ENCODE peak calls at places on chromosomes 16 and 17, in ten cellular contexts. R, M, L, K, U, B, E, C, X and W are unnamed samples.

GRCh38 chr16:89958068-89958467 is 9.5 kb downstream of the DEF8 start:
- DNase-seq in B (no peak), M (no peak), L (no peak), K (no peak), E (no peak), X (no peak), U (peak), R (peak), C (no peak), W (peak)

GRCh38 chr17:81349397-81350319 is 45.6 kb upstream of the BAHCC1 start:
- DNase-seq in M (no peak), R (no peak), E (no peak), U (no peak), K (no peak), L (no peak), X (no peak), B (no peak), C (no peak), W (no peak)

GRCh38 chr17:82367724-82368524 is 3.6 kb upstream of the UTS2R start:
- DNase-seq in L (no peak), E (no peak), B (no peak), C (no peak), U (no peak), M (no peak), K (no peak), R (no peak), X (no peak), W (peak)

GRCh38 chr16:86899757-86900156 is 321.4 kb downstream of the FOXL1 start:
- DNase-seq in B (no peak), M (no peak), K (no peak), U (no peak), R (no peak), E (no peak), C (no peak), X (no peak), L (no peak), W (no peak)

GRCh38 chr16:23121024-23121423 is 28.2 kb downstream of the USP31 start:
- DNase-seq in R (no peak), U (no peak), X (no peak), E (peak), L (no peak), C (no peak), B (no peak), K (no peak), M (peak), W (no peak)

GRCh38 chr16:88078111-88078775 is 127.0 kb downstream of the BANP start:
- DNase-seq in B (no peak), C (no peak), U (no peak), L (no peak), R (no peak), X (peak), M (no peak), K (no peak), E (no peak), W (no peak)

GRCh38 chr16:81888520-81889394 is 109.7 kb downstream of the PLCG2 start:
- DNase-seq in R (no peak), C (no peak), X (no peak), M (no peak), U (no peak), B (no peak), L (no peak), K (no peak), E (no peak), W (no peak)

GRCh38 chr16:54507091-54507490 is 220.5 kb upstream of the IRX3 start:
- DNase-seq in L (no peak), U (no peak), R (no peak), E (no peak), B (no peak), M (no peak), X (no peak), C (no peak), K (no peak), W (peak)

GRCh38 chr17:40341808-40342574 is 22.5 kb downstream of the GJD3 start:
- DNase-seq in M (peak), C (peak), X (no peak), R (peak), L (peak), K (peak), U (no peak), B (peak), E (peak), W (peak)

GRCh38 chr16:78133919-78134318 is 34.5 kb downstream of the WWOX start:
- DNase-seq in L (no peak), U (no peak), R (no peak), E (peak), B (no peak), M (no peak), X (no peak), K (no peak), C (no peak), W (no peak)

GRCh38 chr16:87435399-87436224 is 43.5 kb downstream of the MAP1LC3B start:
- DNase-seq in X (no peak), C (no peak), L (no peak), K (no peak), B (no peak), M (no peak), E (no peak), R (no peak), U (no peak), W (no peak)

GRCh38 chr17:29880031-29880430 is 50.0 kb downstream of the SSH2 start:
- DNase-seq in B (no peak), E (no peak), K (no peak), U (no peak), C (no peak), M (no peak), R (no peak), L (no peak), X (no peak), W (no peak)

GRCh38 chr17:46205975-46206374 is 12.7 kb upstream of the KANSL1 start:
- DNase-seq in U (no peak), C (no peak), E (no peak), K (no peak), X (no peak), M (no peak), B (no peak), L (no peak), R (no peak), W (no peak)

GRCh38 chr17:46212634-46213435 is 19.6 kb upstream of the KANSL1 start:
- DNase-seq in L (peak), C (peak), M (peak), E (peak), R (peak), X (no peak), U (peak), K (peak), B (peak), W (peak)

DNA sequence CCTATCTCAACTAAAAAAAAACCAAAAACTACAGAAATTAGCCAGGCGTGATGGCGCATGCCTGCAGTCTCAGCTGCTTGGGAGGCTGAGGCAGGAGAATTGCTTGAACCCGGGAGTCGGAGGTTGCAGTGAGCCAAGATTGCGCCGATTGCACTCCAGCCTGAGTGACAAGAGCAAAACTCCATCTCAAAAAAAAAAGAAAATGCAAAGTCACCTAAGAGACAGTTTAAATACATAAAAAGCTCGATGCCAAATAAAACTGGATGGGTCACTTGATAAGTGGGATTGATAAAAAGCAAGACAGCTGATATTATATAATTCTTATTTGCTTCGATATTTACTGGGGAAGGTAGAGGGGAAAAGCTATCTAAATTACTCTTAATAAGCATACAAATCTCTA is 15.8 kb upstream of the KANSL1 start:
- DNase-seq in K (no peak), U (no peak), X (no peak), M (no peak), E (no peak), C (no peak), B (no peak), R (no peak), L (no peak), W (no peak)
- H3K4me3 ChIP-seq in K (no peak), U (no peak), X (no peak), M (no peak), E (no peak), C (no peak), B (no peak), R (no peak), L (no peak), W (no peak)

DNA sequence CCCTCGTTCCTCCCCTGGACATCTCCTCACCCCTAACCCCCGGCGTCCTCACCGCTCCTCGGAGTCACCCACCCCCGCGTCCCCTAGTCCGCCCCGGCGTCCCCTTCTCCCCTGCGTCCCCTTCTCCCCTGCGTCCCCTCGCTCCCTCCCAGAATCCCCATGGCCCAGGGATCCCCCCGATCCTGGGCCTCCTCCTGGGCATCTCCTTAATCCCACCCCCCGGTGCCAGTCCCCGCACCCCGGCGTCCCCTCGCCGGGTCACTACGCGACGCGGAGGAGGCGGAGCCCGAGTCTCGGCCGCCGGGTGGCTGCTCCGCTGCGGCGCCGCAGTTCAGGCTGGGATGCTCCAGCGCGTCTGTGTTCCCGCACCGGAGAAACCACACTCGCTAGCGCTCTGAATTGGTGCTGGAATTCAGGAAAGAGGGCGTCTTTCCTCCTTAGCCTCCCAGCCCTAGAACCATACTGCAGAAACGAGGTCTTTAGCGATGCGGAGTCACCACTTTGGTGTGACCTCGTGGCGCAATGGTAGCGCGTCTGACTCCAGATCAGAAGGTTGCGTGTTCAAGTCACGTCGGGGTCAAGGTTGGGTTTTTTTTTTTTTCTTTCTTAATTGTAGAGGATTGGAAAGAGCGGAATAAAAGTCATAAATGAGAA is 25.9 kb upstream of the SLC47A1 start:
- DNase-seq in U (peak), R (peak), E (peak), M (peak), K (peak), B (peak), L (peak), C (peak), X (peak), W (peak)
- TF ChIP-seq POLR2A in U (no peak), R (peak), E (peak), M (peak), K (peak), B (no peak), L (no peak), C (peak), X (peak), W (no peak)

GRCh38 chr17:48816438-48816773 is 623 bp downstream of the TTLL6 start:
- DNase-seq in B (no peak), K (no peak), L (no peak), X (no peak), U (no peak), E (no peak), C (no peak), R (no peak), M (no peak), W (no peak)
- H3K4me3 ChIP-seq in B (peak), K (peak), L (peak), X (peak), U (no peak), E (peak), C (peak), R (peak), M (peak), W (peak)

GRCh38 chr17:38732376-38733314 is 2.5 kb downstream of the CISD3 start:
- DNase-seq in R (peak), C (no peak), E (peak), B (peak), M (no peak), K (no peak), X (no peak), L (no peak), U (no peak), W (peak)
- TF ChIP-seq POLR2A in R (peak), C (no peak), E (no peak), B (no peak), M (no peak), K (no peak), X (no peak), L (no peak), U (no peak), W (no peak)